ENCODE peak calls at places on chromosome 17, in seven cellular contexts. W is iris pigment epithelial cell; I is activated naive CD4-positive, alpha-beta T cell treated with anti-CD3 and anti-CD28 coated beads, Interleukin-2, amount 10 ng/mL, durations not matched to agents 7 days and 5 days; U is T-cell; F is SW 1271; N is amniotic stem cell; X is T-helper 2 cell. C is an unnamed sample.

GRCh38 chr17:70780031-70780430 is 610.7 kb downstream of the KCNJ2 start:
- DNase-seq in U (no peak), X (no peak), W (peak), N (no peak), I (no peak), F (no peak), C (peak)

GRCh38 chr17:56756536-56756935 is 77.2 kb downstream of the C17orf67 start:
- DNase-seq in U (no peak), X (no peak), I (no peak), W (peak), N (peak), F (peak), C (peak)

GRCh38 chr17:19386974-19387920 is at the start of gene MFAP4:
- DNase-seq in X (no peak), W (peak), I (no peak), N (peak), U (no peak), F (no peak), C (peak)

GRCh38 chr17:1197379-1197778 is 17.6 kb upstream of the ABR start:
- DNase-seq in U (no peak), F (no peak), X (peak), I (no peak), N (no peak), W (peak), C (no peak)

GRCh38 chr17:49193513-49194296 is 16.7 kb downstream of the GNGT2 start:
- DNase-seq in U (no peak), N (peak), F (no peak), W (peak), X (no peak), I (peak), C (peak)

GRCh38 chr17:83106036-83106577 is 26.7 kb downstream of the METRNL start:
- DNase-seq in F (no peak), X (no peak), N (no peak), I (no peak), U (no peak), W (no peak), C (no peak)

GRCh38 chr17:50519141-50519834 is 11.0 kb downstream of the MYCBPAP start:
- DNase-seq in N (no peak), W (no peak), F (no peak), X (no peak), I (no peak), U (no peak), C (no peak)

GRCh38 chr17:77611791-77612466 is 346.6 kb upstream of the TNRC6C start:
- DNase-seq in I (no peak), W (no peak), X (no peak), F (no peak), U (no peak), N (no peak), C (no peak)

GRCh38 chr17:38332735-38333134 is 11.0 kb downstream of the GPR179 start:
- DNase-seq in X (no peak), N (no peak), W (no peak), F (no peak), U (no peak), I (no peak), C (no peak)

C was measured in EL.